ENCODE peak calls at places on chromosomes 13 and 19, in four cellular contexts. B is NCI-H1092; O is stimulated activated CD8-positive, alpha-beta memory T cell treated with anti-CD3 and anti-CD28 coated beads, Interleukin-4, amount 100 ng/mL, for 4 hours; M is effector CD4-positive, alpha-beta T cell. F is an unnamed sample.

GRCh38 chr13:33285420-33286124 is at the start of gene STARD13:
- DNase-seq in B (no peak), O (no peak), M (no peak), F (peak; percentile 98)

GRCh38 chr13:95540848-95541247 is 11.7 kb upstream of the CLDN10 start:
- DNase-seq in M (no peak), B (no peak), O (no peak), F (no peak)

GRCh38 chr19:43551399-43552197 is 18.6 kb downstream of the ZNF575 start:
- DNase-seq in B (no peak), M (no peak), O (no peak), F (no peak)

GRCh38 chr19:4474504-4475136 is 2.5 kb downstream of the HDGFL2 start:
- DNase-seq in B (peak; percentile 70), M (no peak), O (no peak), F (peak; percentile 63)

GRCh38 chr19:47608908-47609879 is at the start of gene BICRA:
- DNase-seq in B (peak; percentile 58), O (peak; percentile 58), M (peak; percentile 78), F (peak; percentile 75)

GRCh38 chr19:32138416-32138815 is 207.0 kb upstream of the ZNF507 start:
- DNase-seq in B (no peak), O (no peak), M (no peak), F (no peak)

GRCh38 chr19:39533791-39534190 is 1.1 kb upstream of the EID2B start:
- DNase-seq in B (no peak), O (no peak), M (no peak), F (no peak)

GRCh38 chr19:18940791-18941627 is at the start of gene HOMER3:
- DNase-seq in B (peak; percentile 39), O (peak; percentile 40), M (peak; percentile 64), F (peak; percentile 64)

GRCh38 chr13:111346281-111346680 is 25.8 kb downstream of the TEX29 start:
- DNase-seq in B (no peak), M (no peak), O (no peak), F (no peak)

GRCh38 chr19:55402509-55402908 is 5.1 kb downstream of the UBE2S start:
- DNase-seq in O (no peak), M (no peak), B (no peak), F (no peak)

GRCh38 chr13:41244555-41244954 is 18.8 kb downstream of the MTRF1 start:
- DNase-seq in B (no peak), M (no peak), O (no peak), F (peak; percentile 26)

GRCh38 chr13:113764793-113765190 is 5.8 kb downstream of the TMEM255B start:
- DNase-seq in B (no peak), M (no peak), O (no peak), F (no peak)

GRCh38 chr13:49371943-49372636 is 71.8 kb downstream of the CAB39L start:
- DNase-seq in M (no peak), O (no peak), B (no peak), F (peak; percentile 67)

GRCh38 chr19:47729468-47729798 is 15.9 kb upstream of the NOP53 start:
- DNase-seq in O (no peak), B (no peak), M (no peak), F (peak; percentile 74)

GRCh38 chr13:85543144-85543543 is 256.1 kb downstream of the SLITRK6 start:
- DNase-seq in B (no peak), M (no peak), O (no peak), F (no peak)

GRCh38 chr13:72536668-72537399 is 190.6 kb downstream of the MZT1 start:
- DNase-seq in B (peak; percentile 21), M (no peak), O (no peak), F (no peak)

GRCh38 chr13:23748591-23748990 is 140.6 kb downstream of the MIPEP start:
- DNase-seq in B (no peak), M (no peak), O (no peak), F (no peak)

GRCh38 chr13:20136781-20137703 is 23.8 kb downstream of the GJA3 start:
- DNase-seq in O (no peak), B (no peak), M (no peak), F (no peak)

GRCh38 chr19:35522745-35523327 is 5.3 kb downstream of the SBSN start:
- DNase-seq in B (no peak), O (no peak), M (no peak), F (no peak)

GRCh38 chr13:107205318-107206112 is 637.6 kb upstream of the ARGLU1 start:
- DNase-seq in M (peak; percentile 34), O (peak; percentile 2), B (peak; percentile 64), F (peak; percentile 72)

GRCh38 chr13:58712191-58712590 is 1080.6 kb downstream of the PCDH17 start:
- DNase-seq in O (no peak), B (no peak), M (no peak), F (no peak)

GRCh38 chr19:11079999-11080398 is 9.3 kb upstream of the LDLR start:
- DNase-seq in O (no peak), B (no peak), M (no peak), F (no peak)

GRCh38 chr19:13262450-13262849 is 112.2 kb downstream of the IER2 start:
- DNase-seq in M (no peak), O (no peak), B (no peak), F (peak; percentile 57)

GRCh38 chr13:41006951-41007350 is 12.2 kb downstream of the ELF1 start:
- DNase-seq in B (no peak), O (no peak), M (no peak), F (no peak)

GRCh38 chr13:65499251-65499650 is 1730.9 kb downstream of the PCDH9 start:
- DNase-seq in M (no peak), O (no peak), B (no peak), F (no peak)

GRCh38 chr19:29393915-29394460 is 131.8 kb upstream of the VSTM2B start:
- DNase-seq in B (no peak), M (no peak), O (no peak), F (no peak)

GRCh38 chr19:1082165-1082927 is 12.8 kb downstream of the POLR2E start:
- DNase-seq in O (no peak), M (peak; percentile 68), B (no peak), F (peak; percentile 90)

GRCh38 chr19:3451451-3451866 is 28.9 kb downstream of the SMIM24 start:
- DNase-seq in M (no peak), B (no peak), O (no peak), F (peak; percentile 12)